ENCODE peak calls at places on chromosomes 2 and 18, in nine cellular contexts. One of them, this sample, is unnamed.

GRCh38 chr18:13443546-13443945 is 225.0 kb downstream of the LDLRAD4 start:
- DNase-seq in fibroblast of lung: no peak
- DNase-seq in colonic mucosa: no peak
- DNase-seq in HCT116: no peak
- DNase-seq in stomach: no peak
- DNase-seq in AG10803: no peak
- DNase-seq in heart right ventricle: no peak
- DNase-seq in progenitor cell of endocrine pancreas: no peak
- DNase-seq in GM13977: no peak
- DNase-seq in this sample: no peak

GRCh38 chr2:25566694-25567093 is 106.7 kb downstream of the DTNB start:
- DNase-seq in fibroblast of lung: peak; percentile 59
- DNase-seq in HCT116: no peak
- DNase-seq in stomach: no peak
- DNase-seq in GM13977: peak; percentile 45
- DNase-seq in progenitor cell of endocrine pancreas: no peak
- DNase-seq in colonic mucosa: no peak
- DNase-seq in heart right ventricle: no peak
- DNase-seq in AG10803: peak; percentile 9
- DNase-seq in this sample: no peak

GRCh38 chr2:237200462-237200861 is 114.8 kb downstream of the COPS8 start:
- DNase-seq in AG10803: no peak
- DNase-seq in colonic mucosa: no peak
- DNase-seq in GM13977: no peak
- DNase-seq in HCT116: no peak
- DNase-seq in stomach: no peak
- DNase-seq in heart right ventricle: no peak
- DNase-seq in progenitor cell of endocrine pancreas: no peak
- DNase-seq in fibroblast of lung: no peak
- DNase-seq in this sample: no peak

GRCh38 chr2:216770050-216770449 is 74.7 kb upstream of the IGFBP5 start:
- DNase-seq in AG10803: no peak
- DNase-seq in heart right ventricle: no peak
- DNase-seq in stomach: no peak
- DNase-seq in GM13977: no peak
- DNase-seq in progenitor cell of endocrine pancreas: no peak
- DNase-seq in HCT116: no peak
- DNase-seq in fibroblast of lung: no peak
- DNase-seq in colonic mucosa: no peak
- DNase-seq in this sample: no peak

GRCh38 chr2:128315122-128315828 is 3.4 kb downstream of the HS6ST1 start:
- DNase-seq in AG10803: no peak
- DNase-seq in HCT116: no peak
- DNase-seq in GM13977: no peak
- DNase-seq in stomach: peak; percentile 23
- DNase-seq in colonic mucosa: no peak
- DNase-seq in fibroblast of lung: no peak
- DNase-seq in heart right ventricle: no peak
- DNase-seq in progenitor cell of endocrine pancreas: peak; percentile 8
- DNase-seq in this sample: no peak

GRCh38 chr2:221943078-221943810 is 355.6 kb downstream of the PAX3 start:
- DNase-seq in HCT116: no peak
- DNase-seq in colonic mucosa: no peak
- DNase-seq in stomach: peak; percentile 64
- DNase-seq in progenitor cell of endocrine pancreas: no peak
- DNase-seq in GM13977: no peak
- DNase-seq in AG10803: peak; percentile 43
- DNase-seq in fibroblast of lung: peak; percentile 39
- DNase-seq in heart right ventricle: no peak
- DNase-seq in this sample: no peak

GRCh38 chr18:56748698-56749268 is 97.6 kb downstream of the WDR7 start:
- DNase-seq in fibroblast of lung: peak; percentile 27
- DNase-seq in HCT116: peak; percentile 12
- DNase-seq in AG10803: peak; percentile 50
- DNase-seq in progenitor cell of endocrine pancreas: no peak
- DNase-seq in colonic mucosa: no peak
- DNase-seq in heart right ventricle: no peak
- DNase-seq in GM13977: peak; percentile 32
- DNase-seq in stomach: no peak
- DNase-seq in this sample: peak; percentile 15

GRCh38 chr18:23864620-23865019 is 149.9 kb upstream of the TTC39C start:
- DNase-seq in AG10803: no peak
- DNase-seq in heart right ventricle: no peak
- DNase-seq in stomach: no peak
- DNase-seq in progenitor cell of endocrine pancreas: no peak
- DNase-seq in HCT116: no peak
- DNase-seq in colonic mucosa: no peak
- DNase-seq in fibroblast of lung: no peak
- DNase-seq in GM13977: no peak
- DNase-seq in this sample: peak; percentile 65

GRCh38 chr2:108637304-108637669 is 82.0 kb upstream of the RANBP2 start:
- DNase-seq in stomach: peak; percentile 49
- DNase-seq in progenitor cell of endocrine pancreas: no peak
- DNase-seq in colonic mucosa: peak; percentile 18
- DNase-seq in HCT116: no peak
- DNase-seq in AG10803: peak; percentile 67
- DNase-seq in GM13977: peak; percentile 61
- DNase-seq in heart right ventricle: no peak
- DNase-seq in fibroblast of lung: peak; percentile 97
- DNase-seq in this sample: no peak

GRCh38 chr2:60945341-60945740 is 64.0 kb downstream of the REL start:
- DNase-seq in colonic mucosa: no peak
- DNase-seq in progenitor cell of endocrine pancreas: no peak
- DNase-seq in HCT116: no peak
- DNase-seq in stomach: no peak
- DNase-seq in GM13977: no peak
- DNase-seq in AG10803: no peak
- DNase-seq in heart right ventricle: no peak
- DNase-seq in fibroblast of lung: no peak
- DNase-seq in this sample: no peak

GRCh38 chr2:62705859-62706720 is 577 bp downstream of the EHBP1 start:
- DNase-seq in colonic mucosa: peak; percentile 55
- DNase-seq in progenitor cell of endocrine pancreas: peak; percentile 52
- DNase-seq in stomach: peak; percentile 49
- DNase-seq in HCT116: no peak
- DNase-seq in fibroblast of lung: peak; percentile 35
- DNase-seq in heart right ventricle: peak; percentile 57
- DNase-seq in AG10803: peak; percentile 83
- DNase-seq in GM13977: no peak
- DNase-seq in this sample: peak; percentile 47

GRCh38 chr2:19046986-19047780 is 311.2 kb downstream of the OSR1 start:
- DNase-seq in heart right ventricle: no peak
- DNase-seq in progenitor cell of endocrine pancreas: no peak
- DNase-seq in stomach: no peak
- DNase-seq in HCT116: no peak
- DNase-seq in AG10803: no peak
- DNase-seq in fibroblast of lung: peak; percentile 65
- DNase-seq in GM13977: peak; percentile 21
- DNase-seq in colonic mucosa: no peak
- DNase-seq in this sample: no peak

GRCh38 chr2:38274286-38275276 is 102.5 kb downstream of the ATL2 start:
- DNase-seq in progenitor cell of endocrine pancreas: no peak
- DNase-seq in AG10803: peak; percentile 85
- DNase-seq in HCT116: peak; percentile 79
- DNase-seq in GM13977: peak; percentile 65
- DNase-seq in heart right ventricle: no peak
- DNase-seq in fibroblast of lung: peak; percentile 74
- DNase-seq in stomach: no peak
- DNase-seq in colonic mucosa: no peak
- DNase-seq in this sample: peak; percentile 47

GRCh38 chr18:57921708-57922107 is 118.6 kb upstream of the ATP8B1 start:
- DNase-seq in HCT116: peak; percentile 23
- DNase-seq in fibroblast of lung: peak; percentile 34
- DNase-seq in heart right ventricle: no peak
- DNase-seq in AG10803: peak; percentile 15
- DNase-seq in colonic mucosa: no peak
- DNase-seq in progenitor cell of endocrine pancreas: no peak
- DNase-seq in stomach: no peak
- DNase-seq in GM13977: no peak
- DNase-seq in this sample: peak; percentile 16

GRCh38 chr2:54471221-54471711 is 15.1 kb downstream of the SPTBN1 start:
- DNase-seq in GM13977: no peak
- DNase-seq in heart right ventricle: no peak
- DNase-seq in AG10803: peak; percentile 68
- DNase-seq in colonic mucosa: no peak
- DNase-seq in stomach: no peak
- DNase-seq in fibroblast of lung: peak; percentile 90
- DNase-seq in progenitor cell of endocrine pancreas: no peak
- DNase-seq in HCT116: no peak
- DNase-seq in this sample: no peak

GRCh38 chr2:74464406-74464805 is 776 bp downstream of the MOGS start:
- DNase-seq in GM13977: no peak
- DNase-seq in colonic mucosa: no peak
- DNase-seq in heart right ventricle: no peak
- DNase-seq in fibroblast of lung: no peak
- DNase-seq in HCT116: no peak
- DNase-seq in stomach: no peak
- DNase-seq in AG10803: no peak
- DNase-seq in progenitor cell of endocrine pancreas: no peak
- DNase-seq in this sample: no peak

GRCh38 chr2:96122391-96122790 is 6.0 kb upstream of the ADRA2B start:
- DNase-seq in heart right ventricle: no peak
- DNase-seq in AG10803: no peak
- DNase-seq in fibroblast of lung: no peak
- DNase-seq in HCT116: no peak
- DNase-seq in stomach: no peak
- DNase-seq in GM13977: no peak
- DNase-seq in progenitor cell of endocrine pancreas: no peak
- DNase-seq in colonic mucosa: no peak
- DNase-seq in this sample: no peak

GRCh38 chr2:224948859-224949258 is 93.4 kb downstream of the DOCK10 start:
- DNase-seq in progenitor cell of endocrine pancreas: no peak
- DNase-seq in HCT116: no peak
- DNase-seq in heart right ventricle: no peak
- DNase-seq in stomach: no peak
- DNase-seq in colonic mucosa: no peak
- DNase-seq in fibroblast of lung: peak; percentile 58
- DNase-seq in GM13977: no peak
- DNase-seq in AG10803: peak; percentile 58
- DNase-seq in this sample: no peak

GRCh38 chr2:88874063-88874657 is 182.7 kb downstream of the RPIA start:
- DNase-seq in GM13977: no peak
- DNase-seq in HCT116: peak; percentile 48
- DNase-seq in fibroblast of lung: peak; percentile 40
- DNase-seq in colonic mucosa: peak; percentile 39
- DNase-seq in AG10803: peak; percentile 53
- DNase-seq in heart right ventricle: no peak
- DNase-seq in progenitor cell of endocrine pancreas: no peak
- DNase-seq in stomach: no peak
- DNase-seq in this sample: peak; percentile 63

DNA sequence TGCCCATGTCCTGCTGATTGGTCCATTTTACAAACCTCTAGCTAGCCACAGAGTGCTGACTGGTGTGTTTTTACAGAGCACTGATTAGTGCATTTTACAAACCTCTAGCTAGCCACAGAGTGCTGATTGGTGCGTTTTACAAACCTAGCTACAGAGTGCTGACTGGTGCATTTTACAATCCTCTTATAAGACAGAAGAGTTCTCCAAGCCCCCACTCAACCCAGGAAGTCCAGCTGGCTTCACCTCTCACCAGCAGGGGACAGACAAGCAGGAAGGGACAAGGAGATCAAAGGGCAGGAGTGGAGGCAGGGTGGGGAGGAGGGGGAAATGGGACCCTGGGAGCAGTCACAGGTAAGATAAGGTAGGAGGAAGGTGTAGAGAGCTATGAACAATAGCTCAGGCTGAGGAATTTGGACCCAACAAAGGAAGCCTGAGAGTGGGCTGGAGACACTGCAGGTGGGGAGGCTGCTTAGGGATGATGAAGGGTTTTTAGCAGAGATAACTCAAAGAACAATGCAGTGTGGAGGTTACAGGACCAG is 37.1 kb downstream of the SH2D6 start:
- DNase-seq in colonic mucosa: no peak
- DNase-seq in progenitor cell of endocrine pancreas: no peak
- DNase-seq in AG10803: no peak
- DNase-seq in stomach: no peak
- DNase-seq in heart right ventricle: no peak
- DNase-seq in GM13977: no peak
- DNase-seq in HCT116: no peak
- DNase-seq in fibroblast of lung: no peak
- DNase-seq in this sample: no peak
- TF ChIP-seq CTCF in colonic mucosa: no peak
- TF ChIP-seq CTCF in progenitor cell of endocrine pancreas: no peak
- TF ChIP-seq CTCF in AG10803: no peak
- TF ChIP-seq CTCF in stomach: no peak
- TF ChIP-seq CTCF in heart right ventricle: no peak
- TF ChIP-seq CTCF in GM13977: no peak
- TF ChIP-seq CTCF in HCT116: no peak
- TF ChIP-seq CTCF in fibroblast of lung: no peak
- TF ChIP-seq CTCF in this sample: no peak

GRCh38 chr2:189178007-189178406 is 1.6 kb downstream of the COL5A2 start:
- DNase-seq in GM13977: no peak
- DNase-seq in HCT116: no peak
- DNase-seq in colonic mucosa: no peak
- DNase-seq in fibroblast of lung: no peak
- DNase-seq in AG10803: peak; percentile 44
- DNase-seq in heart right ventricle: no peak
- DNase-seq in progenitor cell of endocrine pancreas: no peak
- DNase-seq in stomach: no peak
- DNase-seq in this sample: no peak
- TF ChIP-seq CTCF in GM13977: no peak
- TF ChIP-seq CTCF in HCT116: no peak
- TF ChIP-seq CTCF in colonic mucosa: no peak
- TF ChIP-seq CTCF in fibroblast of lung: peak; percentile 44
- TF ChIP-seq CTCF in AG10803: peak; percentile 50
- TF ChIP-seq CTCF in heart right ventricle: peak; percentile 39
- TF ChIP-seq CTCF in progenitor cell of endocrine pancreas: peak; percentile 28
- TF ChIP-seq CTCF in stomach: no peak
- TF ChIP-seq CTCF in this sample: no peak

GRCh38 chr18:63951302-63951705 is 2.2 kb downstream of the HMSD start:
- DNase-seq in HCT116: no peak
- DNase-seq in fibroblast of lung: peak; percentile 35
- DNase-seq in AG10803: peak; percentile 23
- DNase-seq in progenitor cell of endocrine pancreas: no peak
- DNase-seq in colonic mucosa: no peak
- DNase-seq in heart right ventricle: no peak
- DNase-seq in stomach: no peak
- DNase-seq in GM13977: peak; percentile 49
- DNase-seq in this sample: peak; percentile 48
- TF ChIP-seq CTCF in HCT116: peak; percentile 10
- TF ChIP-seq CTCF in fibroblast of lung: peak; percentile 42
- TF ChIP-seq CTCF in AG10803: peak; percentile 49
- TF ChIP-seq CTCF in progenitor cell of endocrine pancreas: no peak
- TF ChIP-seq CTCF in colonic mucosa: no peak
- TF ChIP-seq CTCF in heart right ventricle: no peak
- TF ChIP-seq CTCF in stomach: no peak
- TF ChIP-seq CTCF in GM13977: peak; percentile 35
- TF ChIP-seq CTCF in this sample: peak; percentile 61

DNA sequence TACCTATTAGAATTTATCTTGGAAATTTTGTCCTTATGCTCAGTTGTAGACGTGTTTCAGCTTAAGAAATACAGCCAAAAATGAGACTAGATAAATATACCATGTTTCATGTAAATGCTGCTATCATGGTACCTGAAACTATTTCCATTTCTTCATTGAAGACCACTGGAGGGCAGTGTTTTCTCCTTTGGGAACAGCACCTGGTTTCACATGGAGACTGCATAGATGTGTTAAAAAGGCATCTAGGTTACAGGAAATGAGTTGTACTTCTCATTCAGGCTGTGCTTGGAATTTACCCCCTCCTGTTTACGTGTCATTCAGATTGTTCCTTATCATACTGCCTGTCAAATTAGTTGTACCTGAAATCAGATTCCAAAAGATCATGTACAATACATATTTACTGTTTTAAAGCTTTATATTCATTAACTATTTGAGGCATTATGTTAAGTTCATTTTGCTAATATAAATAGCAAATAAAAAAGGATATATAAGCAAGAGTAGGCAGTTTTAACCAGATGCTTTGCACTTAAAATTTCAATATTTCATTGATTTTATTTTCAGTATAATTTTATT is 57.3 kb upstream of the PSMD14 start:
- DNase-seq in GM13977: peak; percentile 32
- DNase-seq in HCT116: peak; percentile 69
- DNase-seq in heart right ventricle: no peak
- DNase-seq in colonic mucosa: no peak
- DNase-seq in progenitor cell of endocrine pancreas: no peak
- DNase-seq in stomach: no peak
- DNase-seq in fibroblast of lung: peak; percentile 44
- DNase-seq in AG10803: peak; percentile 22
- DNase-seq in this sample: no peak
- TF ChIP-seq CTCF in GM13977: peak; percentile 47
- TF ChIP-seq CTCF in HCT116: peak; percentile 61
- TF ChIP-seq CTCF in heart right ventricle: peak; percentile 57
- TF ChIP-seq CTCF in colonic mucosa: peak; percentile 36
- TF ChIP-seq CTCF in progenitor cell of endocrine pancreas: peak; percentile 81
- TF ChIP-seq CTCF in stomach: peak; percentile 28
- TF ChIP-seq CTCF in fibroblast of lung: peak; percentile 70
- TF ChIP-seq CTCF in AG10803: peak; percentile 67
- TF ChIP-seq CTCF in this sample: peak; percentile 38